ENCODE peak calls at places on chromosomes 5 and 9, in eight cellular contexts. T, K, M, R, Y, N, Z and P are unnamed samples.

GRCh38 chr5:83721878-83722779 is 1.5 kb upstream of the HAPLN1 start:
- DNase-seq in T (peak), K (peak), M (peak), R (peak), Y (no peak), N (peak), Z (peak), P (peak)

GRCh38 chr5:140145818-140146522 is 20.2 kb downstream of the IGIP start:
- DNase-seq in T (peak), K (peak), M (peak), R (peak), Y (peak), N (peak), Z (peak), P (peak)

GRCh38 chr5:80654054-80654390 is 430 bp upstream of the MSH3 start:
- DNase-seq in T (peak), K (no peak), M (peak), R (no peak), Y (no peak), N (peak), Z (peak), P (peak)

GRCh38 chr5:37737326-37738056 is 102.3 kb downstream of the GDNF start:
- DNase-seq in T (no peak), K (no peak), M (no peak), R (no peak), Y (no peak), N (no peak), Z (no peak), P (no peak)

GRCh38 chr5:134647750-134648424 is 698 bp upstream of the SEC24A start:
- DNase-seq in T (no peak), K (peak), M (no peak), R (no peak), Y (no peak), N (peak), Z (no peak), P (peak)

GRCh38 chr5:5291357-5291756 is 131.1 kb upstream of the ICE1 start:
- DNase-seq in T (no peak), K (no peak), M (no peak), R (no peak), Y (peak), N (no peak), Z (no peak), P (no peak)

GRCh38 chr5:76732405-76733048 is 16.6 kb downstream of the F2R start:
- DNase-seq in T (no peak), K (no peak), M (no peak), R (no peak), Y (no peak), N (no peak), Z (no peak), P (no peak)

GRCh38 chr9:96186601-96187011 is 115.4 kb downstream of the HSD17B3 start:
- DNase-seq in T (peak), K (no peak), M (peak), R (no peak), Y (peak), N (peak), Z (no peak), P (no peak)

GRCh38 chr9:79572032-79572890 is 496 bp downstream of the TLE4 start:
- DNase-seq in T (peak), K (peak), M (peak), R (peak), Y (peak), N (peak), Z (peak), P (no peak)

GRCh38 chr9:28365020-28365640 is 791.8 kb upstream of the C9orf72 start:
- DNase-seq in T (no peak), K (no peak), M (no peak), R (no peak), Y (no peak), N (no peak), Z (no peak), P (no peak)

GRCh38 chr5:12023614-12024241 is 119.5 kb upstream of the CTNND2 start:
- DNase-seq in T (peak), K (peak), M (peak), R (no peak), Y (no peak), N (no peak), Z (no peak), P (peak)

GRCh38 chr5:125776656-125777055 is 646.6 kb upstream of the GRAMD2B start:
- DNase-seq in T (no peak), K (no peak), M (no peak), R (no peak), Y (no peak), N (no peak), Z (no peak), P (no peak)

GRCh38 chr9:114694719-114695269 is 12.8 kb upstream of the TEX48 start:
- DNase-seq in T (no peak), K (peak), M (no peak), R (no peak), Y (no peak), N (no peak), Z (no peak), P (peak)

GRCh38 chr9:20623021-20623747 is 885 bp upstream of the MLLT3 start:
- DNase-seq in T (peak), K (peak), M (peak), R (no peak), Y (peak), N (peak), Z (no peak), P (no peak)

GRCh38 chr9:78826521-78826920 is 529.6 kb downstream of the PSAT1 start:
- DNase-seq in T (no peak), K (no peak), M (no peak), R (no peak), Y (no peak), N (no peak), Z (no peak), P (no peak)

GRCh38 chr5:123047706-123048105 is 11.2 kb upstream of the PPIC start:
- DNase-seq in T (no peak), K (peak), M (no peak), R (no peak), Y (no peak), N (no peak), Z (no peak), P (no peak)

GRCh38 chr9:73149371-73150067 is 2.1 kb upstream of the ANXA1 start:
- DNase-seq in T (no peak), K (peak), M (no peak), R (no peak), Y (no peak), N (no peak), Z (no peak), P (peak)

GRCh38 chr5:9774472-9775079 is 144.4 kb upstream of the TAS2R1 start:
- DNase-seq in T (no peak), K (peak), M (peak), R (no peak), Y (no peak), N (no peak), Z (no peak), P (no peak)

GRCh38 chr5:163564321-163564924 is 59.0 kb downstream of the MAT2B start:
- DNase-seq in T (peak), K (peak), M (peak), R (no peak), Y (peak), N (peak), Z (no peak), P (peak)

GRCh38 chr9:16028516-16028915 is 475.7 kb downstream of the CCDC171 start:
- DNase-seq in T (no peak), K (peak), M (no peak), R (no peak), Y (no peak), N (no peak), Z (no peak), P (no peak)

GRCh38 chr9:16197578-16198370 is 644.9 kb downstream of the CCDC171 start:
- DNase-seq in T (no peak), K (peak), M (no peak), R (no peak), Y (no peak), N (no peak), Z (no peak), P (no peak)

GRCh38 chr9:114799441-114799840 is 6.4 kb downstream of the TNFSF15 start:
- DNase-seq in T (peak), K (no peak), M (peak), R (no peak), Y (no peak), N (no peak), Z (no peak), P (no peak)

GRCh38 chr9:121169094-121169601 is 32.5 kb downstream of the RAB14 start:
- DNase-seq in T (peak), K (no peak), M (no peak), R (no peak), Y (peak), N (no peak), Z (no peak), P (no peak)

GRCh38 chr5:88792144-88792840 is 90.7 kb downstream of the MEF2C start:
- DNase-seq in T (no peak), K (peak), M (no peak), R (no peak), Y (no peak), N (no peak), Z (no peak), P (no peak)

GRCh38 chr9:88776717-88777497 is 214.4 kb upstream of the S1PR3 start:
- DNase-seq in T (no peak), K (peak), M (no peak), R (no peak), Y (no peak), N (no peak), Z (no peak), P (no peak)

GRCh38 chr5:36378551-36378950 is 76.8 kb upstream of the RANBP3L start:
- DNase-seq in T (no peak), K (peak), M (no peak), R (no peak), Y (no peak), N (no peak), Z (no peak), P (no peak)

GRCh38 chr5:21164425-21164824 is 1176.4 kb upstream of the CDH18 start:
- DNase-seq in T (no peak), K (no peak), M (no peak), R (no peak), Y (no peak), N (no peak), Z (no peak), P (no peak)

GRCh38 chr5:87327998-87328397 is 60.3 kb downstream of the RASA1 start:
- DNase-seq in T (no peak), K (peak), M (no peak), R (no peak), Y (no peak), N (no peak), Z (no peak), P (no peak)

GRCh38 chr5:167970002-167970401 is 321.4 kb upstream of the WWC1 start:
- DNase-seq in T (no peak), K (peak), M (no peak), R (no peak), Y (no peak), N (no peak), Z (no peak), P (peak)
- TF ChIP-seq CTCF in T (no peak), K (peak), M (no peak), R (no peak), Y (no peak), N (no peak), Z (no peak), P (no peak)

GRCh38 chr5:6831678-6832077 is 118.4 kb downstream of the TENT4A start:
- DNase-seq in T (no peak), K (no peak), M (no peak), R (peak), Y (no peak), N (no peak), Z (no peak), P (no peak)
- TF ChIP-seq CTCF in T (no peak), K (no peak), M (no peak), R (no peak), Y (no peak), N (no peak), Z (no peak), P (no peak)

DNA sequence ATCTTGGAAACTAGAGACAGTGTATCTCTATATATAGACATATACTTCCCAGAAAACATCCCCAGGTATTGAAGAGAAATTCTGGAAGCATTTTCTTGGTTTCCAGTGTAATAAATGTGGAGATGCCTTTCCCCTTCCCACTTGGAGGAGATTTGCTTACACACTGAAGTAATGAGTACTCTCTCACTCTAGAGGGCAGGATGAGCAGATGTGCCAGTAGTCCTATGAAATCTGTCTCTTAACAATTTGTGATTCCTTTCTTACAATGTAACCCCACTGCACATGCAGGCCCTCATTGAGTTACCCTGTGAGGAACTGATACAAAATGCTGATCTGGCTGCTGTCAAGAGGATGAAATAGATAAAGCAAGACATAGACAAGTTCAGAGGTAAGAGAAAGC is 567.2 kb downstream of the SLCO4C1 start:
- DNase-seq in T (no peak), K (no peak), M (no peak), R (no peak), Y (no peak), N (no peak), Z (no peak), P (no peak)
- TF ChIP-seq CTCF in T (no peak), K (no peak), M (no peak), R (no peak), Y (no peak), N (no peak), Z (no peak), P (peak)

DNA sequence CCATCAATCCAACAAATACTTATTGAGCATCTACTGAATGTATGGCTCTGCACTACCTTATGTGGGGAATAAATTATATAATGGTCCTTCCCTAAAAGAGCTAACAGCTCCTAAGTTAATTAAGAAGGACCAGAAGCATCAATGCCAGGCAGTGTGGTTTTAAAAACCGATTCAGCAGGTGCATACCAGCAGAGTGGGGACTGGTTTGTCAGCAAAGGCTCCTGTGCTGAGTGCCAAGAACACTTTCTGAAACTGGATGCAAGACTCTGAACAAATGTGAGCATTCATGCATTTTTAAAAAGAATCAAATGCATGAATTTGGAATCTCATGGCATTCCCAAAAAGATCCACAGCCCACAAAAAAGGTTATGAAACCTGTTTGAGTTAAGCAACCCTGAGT is 142.2 kb downstream of the AUH start:
- DNase-seq in T (no peak), K (no peak), M (no peak), R (no peak), Y (no peak), N (no peak), Z (no peak), P (no peak)
- TF ChIP-seq CTCF in T (no peak), K (no peak), M (no peak), R (no peak), Y (no peak), N (no peak), Z (no peak), P (no peak)

DNA sequence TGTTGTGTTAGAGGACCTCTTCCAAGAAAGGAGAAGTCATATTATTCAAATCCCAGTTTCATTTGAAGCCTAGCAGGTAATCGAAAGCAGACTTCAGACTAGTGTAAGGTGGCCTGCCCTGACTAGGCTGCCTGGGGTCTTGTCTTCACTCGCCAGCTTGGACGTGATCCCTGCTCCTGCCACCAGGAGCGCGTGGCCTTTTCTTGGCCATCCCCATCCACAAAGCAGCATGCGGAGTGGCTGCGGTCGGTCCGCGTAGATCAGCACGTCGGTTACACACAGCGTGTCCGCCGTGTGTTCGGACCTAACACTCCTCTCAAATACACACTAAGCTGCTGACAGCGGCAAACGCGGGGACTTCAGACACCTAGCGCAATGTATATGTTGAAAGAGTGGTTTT is 37.3 kb downstream of the CFAP77 start:
- DNase-seq in T (peak), K (no peak), M (no peak), R (no peak), Y (no peak), N (no peak), Z (no peak), P (no peak)
- TF ChIP-seq CTCF in T (peak), K (no peak), M (no peak), R (peak), Y (no peak), N (no peak), Z (no peak), P (no peak)

DNA sequence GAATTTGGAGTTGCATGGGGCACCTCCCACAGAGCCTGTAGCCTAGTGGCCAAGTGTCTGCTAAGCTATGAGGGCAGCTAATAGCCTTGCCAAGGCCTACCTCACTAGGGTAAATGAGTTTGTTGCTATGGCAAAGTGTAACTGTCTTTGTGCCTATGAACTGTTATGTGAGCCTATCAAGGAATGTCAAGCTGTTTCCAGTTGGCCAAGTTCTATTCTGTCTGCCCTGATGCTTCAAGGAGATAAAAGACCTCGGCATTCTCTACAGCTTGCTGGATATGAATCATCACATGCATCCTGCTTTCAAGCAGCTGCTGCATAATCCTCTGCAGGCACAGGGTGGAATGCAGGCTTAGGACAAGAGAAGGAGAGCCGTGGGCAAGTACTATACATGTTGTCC is 69.8 kb upstream of the CCDC112 start:
- DNase-seq in T (peak), K (peak), M (no peak), R (no peak), Y (no peak), N (no peak), Z (no peak), P (no peak)
- TF ChIP-seq CTCF in T (no peak), K (no peak), M (no peak), R (no peak), Y (no peak), N (no peak), Z (no peak), P (no peak)

GRCh38 chr5:107067391-107067790 is 603.3 kb downstream of the EFNA5 start:
- DNase-seq in T (no peak), K (no peak), M (no peak), R (no peak), Y (no peak), N (no peak), Z (peak), P (no peak)
- TF ChIP-seq CTCF in T (no peak), K (no peak), M (no peak), R (no peak), Y (no peak), N (no peak), Z (no peak), P (no peak)